ENCODE peak calls at places on chromosomes 11 and 22, in nine cellular contexts. One of them, this sample, is unnamed.

GRCh38 chr11:57240007-57240406 is 3.0 kb upstream of the APLNR start:
- DNase-seq in HCT116: no peak
- DNase-seq in choroid plexus epithelial cell: no peak
- DNase-seq in progenitor cell of endocrine pancreas: no peak
- DNase-seq in omental fat pad: no peak
- DNase-seq in Peyer's patch: no peak
- DNase-seq in GM12878: no peak
- DNase-seq in bronchial epithelial cell: no peak
- DNase-seq in IMR-90: no peak
- DNase-seq in this sample: no peak

GRCh38 chr11:119205080-119205479 is 1.1 kb upstream of the CBL start:
- DNase-seq in HCT116: no peak
- DNase-seq in choroid plexus epithelial cell: no peak
- DNase-seq in progenitor cell of endocrine pancreas: no peak
- DNase-seq in omental fat pad: no peak
- DNase-seq in Peyer's patch: no peak
- DNase-seq in GM12878: no peak
- DNase-seq in bronchial epithelial cell: no peak
- DNase-seq in IMR-90: no peak
- DNase-seq in this sample: no peak

GRCh38 chr11:8092587-8093424 is 11.8 kb downstream of the TUB start:
- DNase-seq in HCT116: peak; percentile 56
- DNase-seq in choroid plexus epithelial cell: peak; percentile 82
- DNase-seq in progenitor cell of endocrine pancreas: no peak
- DNase-seq in omental fat pad: no peak
- DNase-seq in Peyer's patch: peak; percentile 21
- DNase-seq in GM12878: no peak
- DNase-seq in bronchial epithelial cell: peak; percentile 59
- DNase-seq in IMR-90: peak; percentile 66
- DNase-seq in this sample: peak; percentile 67

GRCh38 chr11:96241351-96241841 is 101.6 kb downstream of the MAML2 start:
- DNase-seq in HCT116: no peak
- DNase-seq in choroid plexus epithelial cell: no peak
- DNase-seq in progenitor cell of endocrine pancreas: no peak
- DNase-seq in omental fat pad: no peak
- DNase-seq in Peyer's patch: no peak
- DNase-seq in GM12878: no peak
- DNase-seq in bronchial epithelial cell: no peak
- DNase-seq in IMR-90: no peak
- DNase-seq in this sample: no peak

GRCh38 chr11:94786264-94787126 is 18.3 kb downstream of the AMOTL1 start:
- DNase-seq in HCT116: no peak
- DNase-seq in choroid plexus epithelial cell: peak; percentile 85
- DNase-seq in progenitor cell of endocrine pancreas: no peak
- DNase-seq in omental fat pad: no peak
- DNase-seq in Peyer's patch: no peak
- DNase-seq in GM12878: no peak
- DNase-seq in bronchial epithelial cell: no peak
- DNase-seq in IMR-90: peak; percentile 59
- DNase-seq in this sample: no peak

GRCh38 chr11:116162541-116163230 is 610.1 kb downstream of the BUD13 start:
- DNase-seq in HCT116: no peak
- DNase-seq in choroid plexus epithelial cell: no peak
- DNase-seq in progenitor cell of endocrine pancreas: no peak
- DNase-seq in omental fat pad: no peak
- DNase-seq in Peyer's patch: no peak
- DNase-seq in GM12878: no peak
- DNase-seq in bronchial epithelial cell: no peak
- DNase-seq in IMR-90: no peak
- DNase-seq in this sample: peak; percentile 43

GRCh38 chr11:19218801-19219460 is 17.1 kb upstream of the CSRP3 start:
- DNase-seq in HCT116: no peak
- DNase-seq in choroid plexus epithelial cell: no peak
- DNase-seq in progenitor cell of endocrine pancreas: no peak
- DNase-seq in omental fat pad: no peak
- DNase-seq in Peyer's patch: no peak
- DNase-seq in GM12878: no peak
- DNase-seq in bronchial epithelial cell: peak; percentile 69
- DNase-seq in IMR-90: no peak
- DNase-seq in this sample: no peak

GRCh38 chr22:20946080-20946986 is 20.7 kb upstream of the AIFM3 start:
- DNase-seq in HCT116: no peak
- DNase-seq in choroid plexus epithelial cell: peak; percentile 23
- DNase-seq in progenitor cell of endocrine pancreas: no peak
- DNase-seq in omental fat pad: no peak
- DNase-seq in Peyer's patch: no peak
- DNase-seq in GM12878: no peak
- DNase-seq in bronchial epithelial cell: peak; percentile 63
- DNase-seq in IMR-90: peak; percentile 34
- DNase-seq in this sample: no peak

GRCh38 chr22:19761500-19762314 is 1.1 kb downstream of the TBX1 start:
- DNase-seq in HCT116: no peak
- DNase-seq in choroid plexus epithelial cell: no peak
- DNase-seq in progenitor cell of endocrine pancreas: no peak
- DNase-seq in omental fat pad: no peak
- DNase-seq in Peyer's patch: no peak
- DNase-seq in GM12878: no peak
- DNase-seq in bronchial epithelial cell: peak; percentile 31
- DNase-seq in IMR-90: no peak
- DNase-seq in this sample: no peak

GRCh38 chr11:68440254-68440653 is 20.3 kb upstream of the PPP6R3 start:
- DNase-seq in HCT116: no peak
- DNase-seq in choroid plexus epithelial cell: peak; percentile 81
- DNase-seq in progenitor cell of endocrine pancreas: no peak
- DNase-seq in omental fat pad: no peak
- DNase-seq in Peyer's patch: no peak
- DNase-seq in GM12878: no peak
- DNase-seq in bronchial epithelial cell: no peak
- DNase-seq in IMR-90: no peak
- DNase-seq in this sample: no peak

GRCh38 chr22:39960791-39961746 is 872 bp downstream of the TMA7B start:
- DNase-seq in HCT116: no peak
- DNase-seq in choroid plexus epithelial cell: peak; percentile 99
- DNase-seq in progenitor cell of endocrine pancreas: no peak
- DNase-seq in omental fat pad: no peak
- DNase-seq in Peyer's patch: peak; percentile 31
- DNase-seq in GM12878: peak; percentile 96
- DNase-seq in bronchial epithelial cell: peak; percentile 80
- DNase-seq in IMR-90: peak; percentile 98
- DNase-seq in this sample: no peak

GRCh38 chr22:37045958-37046357 is 5.6 kb upstream of the KCTD17 start:
- DNase-seq in HCT116: no peak
- DNase-seq in choroid plexus epithelial cell: peak; percentile 79
- DNase-seq in progenitor cell of endocrine pancreas: no peak
- DNase-seq in omental fat pad: no peak
- DNase-seq in Peyer's patch: no peak
- DNase-seq in GM12878: no peak
- DNase-seq in bronchial epithelial cell: peak; percentile 18
- DNase-seq in IMR-90: peak; percentile 62
- DNase-seq in this sample: no peak

GRCh38 chr22:40525250-40525884 is 111.2 kb downstream of the MRTFA start:
- DNase-seq in HCT116: no peak
- DNase-seq in choroid plexus epithelial cell: peak; percentile 73
- DNase-seq in progenitor cell of endocrine pancreas: no peak
- DNase-seq in omental fat pad: peak; percentile 56
- DNase-seq in Peyer's patch: peak; percentile 67
- DNase-seq in GM12878: no peak
- DNase-seq in bronchial epithelial cell: no peak
- DNase-seq in IMR-90: peak; percentile 46
- DNase-seq in this sample: peak; percentile 66

GRCh38 chr22:39242809-39243442 is 1.9 kb downstream of the PDGFB start:
- DNase-seq in HCT116: no peak
- DNase-seq in choroid plexus epithelial cell: no peak
- DNase-seq in progenitor cell of endocrine pancreas: peak; percentile 54
- DNase-seq in omental fat pad: no peak
- DNase-seq in Peyer's patch: no peak
- DNase-seq in GM12878: no peak
- DNase-seq in bronchial epithelial cell: no peak
- DNase-seq in IMR-90: no peak
- DNase-seq in this sample: no peak

GRCh38 chr11:134439181-134439580 is 27.1 kb upstream of the B3GAT1 start:
- DNase-seq in HCT116: no peak
- DNase-seq in choroid plexus epithelial cell: no peak
- DNase-seq in progenitor cell of endocrine pancreas: no peak
- DNase-seq in omental fat pad: no peak
- DNase-seq in Peyer's patch: no peak
- DNase-seq in GM12878: no peak
- DNase-seq in bronchial epithelial cell: no peak
- DNase-seq in IMR-90: no peak
- DNase-seq in this sample: no peak

GRCh38 chr11:111624602-111625001 is 22.4 kb downstream of the SIK2 start:
- DNase-seq in HCT116: no peak
- DNase-seq in choroid plexus epithelial cell: no peak
- DNase-seq in progenitor cell of endocrine pancreas: no peak
- DNase-seq in omental fat pad: no peak
- DNase-seq in Peyer's patch: no peak
- DNase-seq in GM12878: no peak
- DNase-seq in bronchial epithelial cell: no peak
- DNase-seq in IMR-90: peak; percentile 40
- DNase-seq in this sample: no peak

GRCh38 chr22:50102946-50103345 is 13.1 kb downstream of the MOV10L1 start:
- DNase-seq in HCT116: peak; percentile 6
- DNase-seq in choroid plexus epithelial cell: no peak
- DNase-seq in progenitor cell of endocrine pancreas: no peak
- DNase-seq in omental fat pad: no peak
- DNase-seq in Peyer's patch: peak; percentile 26
- DNase-seq in GM12878: no peak
- DNase-seq in bronchial epithelial cell: peak; percentile 61
- DNase-seq in IMR-90: no peak
- DNase-seq in this sample: no peak

GRCh38 chr11:19868871-19869270 is 156.2 kb downstream of the NAV2 start:
- DNase-seq in HCT116: no peak
- DNase-seq in choroid plexus epithelial cell: peak; percentile 30
- DNase-seq in progenitor cell of endocrine pancreas: no peak
- DNase-seq in omental fat pad: no peak
- DNase-seq in Peyer's patch: no peak
- DNase-seq in GM12878: no peak
- DNase-seq in bronchial epithelial cell: no peak
- DNase-seq in IMR-90: peak; percentile 20
- DNase-seq in this sample: no peak

DNA sequence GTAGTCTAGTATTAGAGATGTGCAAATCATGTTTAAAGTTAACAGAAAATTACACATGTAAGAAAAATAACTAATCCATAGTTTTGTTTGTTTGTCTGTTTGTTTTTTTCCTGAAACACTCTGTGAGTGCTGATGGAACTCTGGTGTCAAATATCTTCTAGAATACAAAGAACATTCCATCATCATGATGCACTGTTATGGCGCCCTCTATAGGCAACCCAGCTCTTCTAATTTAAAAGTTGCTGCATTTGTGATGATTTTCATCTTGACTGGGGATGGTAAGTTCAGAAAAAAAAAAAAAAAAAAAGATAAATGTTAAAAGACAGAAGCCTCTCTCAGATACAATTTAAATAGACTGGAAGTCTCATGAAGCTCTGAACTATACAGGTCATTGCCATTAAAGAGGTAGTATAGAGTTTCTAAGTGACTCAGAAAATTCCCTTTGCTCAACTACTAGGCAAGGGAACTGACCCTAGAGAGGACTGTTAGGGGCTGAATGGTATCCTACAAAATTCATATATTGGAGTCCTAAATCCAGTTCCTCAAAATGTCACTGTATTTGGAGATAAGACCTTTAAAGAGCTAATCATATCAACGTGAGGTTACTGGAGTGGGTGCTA is 597.2 kb upstream of the ANO3 start:
- DNase-seq in HCT116: no peak
- DNase-seq in choroid plexus epithelial cell: peak; percentile 79
- DNase-seq in progenitor cell of endocrine pancreas: no peak
- DNase-seq in omental fat pad: no peak
- DNase-seq in Peyer's patch: no peak
- DNase-seq in GM12878: no peak
- DNase-seq in bronchial epithelial cell: peak; percentile 61
- DNase-seq in IMR-90: peak; percentile 19
- DNase-seq in this sample: no peak
- TF ChIP-seq CTCF in HCT116: no peak
- TF ChIP-seq CTCF in choroid plexus epithelial cell: peak; percentile 63
- TF ChIP-seq CTCF in progenitor cell of endocrine pancreas: peak; percentile 61
- TF ChIP-seq CTCF in omental fat pad: no peak
- TF ChIP-seq CTCF in Peyer's patch: no peak
- TF ChIP-seq CTCF in GM12878: peak; percentile 19
- TF ChIP-seq CTCF in bronchial epithelial cell: peak; percentile 47
- TF ChIP-seq CTCF in IMR-90: peak; percentile 32
- TF ChIP-seq CTCF in this sample: peak; percentile 48

GRCh38 chr22:46386312-46386711 is 50.8 kb downstream of the TRMU start:
- DNase-seq in HCT116: no peak
- DNase-seq in choroid plexus epithelial cell: no peak
- DNase-seq in progenitor cell of endocrine pancreas: no peak
- DNase-seq in omental fat pad: no peak
- DNase-seq in Peyer's patch: no peak
- DNase-seq in GM12878: no peak
- DNase-seq in bronchial epithelial cell: no peak
- DNase-seq in IMR-90: no peak
- DNase-seq in this sample: no peak
- TF ChIP-seq CTCF in HCT116: peak; percentile 48
- TF ChIP-seq CTCF in choroid plexus epithelial cell: no peak
- TF ChIP-seq CTCF in progenitor cell of endocrine pancreas: peak; percentile 16
- TF ChIP-seq CTCF in omental fat pad: no peak
- TF ChIP-seq CTCF in Peyer's patch: peak; percentile 6
- TF ChIP-seq CTCF in GM12878: no peak
- TF ChIP-seq CTCF in bronchial epithelial cell: no peak
- TF ChIP-seq CTCF in IMR-90: no peak
- TF ChIP-seq CTCF in this sample: no peak

DNA sequence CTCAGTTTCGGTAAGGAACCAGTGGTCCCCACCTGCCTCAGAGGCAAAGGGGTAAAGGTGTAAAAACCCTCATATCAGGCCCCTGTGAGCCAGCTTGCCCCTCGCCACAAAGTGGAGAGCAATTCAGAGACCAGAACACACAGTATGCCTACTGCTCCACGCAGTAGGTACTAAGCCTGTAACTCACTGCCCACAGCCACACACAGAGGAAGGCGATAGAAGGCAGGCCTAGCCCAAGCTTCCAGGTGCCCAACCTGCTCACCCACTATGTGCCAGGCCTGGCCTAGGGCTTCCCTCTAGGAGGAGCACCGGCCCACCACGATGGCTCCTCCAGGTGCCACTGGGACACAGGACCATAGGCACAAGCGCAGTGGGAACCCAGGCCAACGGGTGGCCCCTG is 63.1 kb upstream of the TCF20 start:
- DNase-seq in HCT116: no peak
- DNase-seq in choroid plexus epithelial cell: no peak
- DNase-seq in progenitor cell of endocrine pancreas: no peak
- DNase-seq in omental fat pad: no peak
- DNase-seq in Peyer's patch: no peak
- DNase-seq in GM12878: no peak
- DNase-seq in bronchial epithelial cell: no peak
- DNase-seq in IMR-90: no peak
- DNase-seq in this sample: no peak
- TF ChIP-seq CTCF in HCT116: no peak
- TF ChIP-seq CTCF in choroid plexus epithelial cell: no peak
- TF ChIP-seq CTCF in progenitor cell of endocrine pancreas: no peak
- TF ChIP-seq CTCF in omental fat pad: no peak
- TF ChIP-seq CTCF in Peyer's patch: no peak
- TF ChIP-seq CTCF in GM12878: no peak
- TF ChIP-seq CTCF in bronchial epithelial cell: no peak
- TF ChIP-seq CTCF in IMR-90: no peak
- TF ChIP-seq CTCF in this sample: no peak

DNA sequence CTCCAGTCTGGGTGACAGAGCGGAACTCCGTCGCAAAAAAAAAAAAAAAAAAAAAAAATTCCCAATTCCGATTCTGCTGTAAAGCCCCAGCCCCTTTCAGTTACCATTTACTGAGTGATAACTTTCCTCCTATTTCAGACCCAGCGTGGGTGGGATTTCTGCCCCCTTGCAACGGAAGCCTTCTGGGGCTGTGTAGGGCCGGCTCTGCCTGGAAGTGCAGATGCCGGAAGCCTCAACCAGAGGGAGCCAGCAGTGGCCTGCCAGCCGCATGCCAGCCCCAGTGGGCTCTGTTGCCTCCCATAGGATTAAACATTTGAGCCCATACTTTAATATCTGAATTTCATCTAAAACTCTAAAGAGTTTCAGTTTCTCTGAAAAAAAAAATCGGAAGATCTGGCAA is 60.0 kb upstream of the NUP50 start:
- DNase-seq in HCT116: no peak
- DNase-seq in choroid plexus epithelial cell: no peak
- DNase-seq in progenitor cell of endocrine pancreas: no peak
- DNase-seq in omental fat pad: no peak
- DNase-seq in Peyer's patch: no peak
- DNase-seq in GM12878: no peak
- DNase-seq in bronchial epithelial cell: no peak
- DNase-seq in IMR-90: no peak
- DNase-seq in this sample: no peak
- TF ChIP-seq CTCF in HCT116: no peak
- TF ChIP-seq CTCF in choroid plexus epithelial cell: peak; percentile 51
- TF ChIP-seq CTCF in progenitor cell of endocrine pancreas: no peak
- TF ChIP-seq CTCF in omental fat pad: no peak
- TF ChIP-seq CTCF in Peyer's patch: no peak
- TF ChIP-seq CTCF in GM12878: no peak
- TF ChIP-seq CTCF in bronchial epithelial cell: no peak
- TF ChIP-seq CTCF in IMR-90: peak; percentile 32
- TF ChIP-seq CTCF in this sample: no peak